ENCODE peak calls at places on chromosomes 12 and 14, in seven cellular contexts. F is SK-N-SH, W is HepG2, K is K562, Q is HCT116, P is H1, X is GM12878. B is an unnamed sample.

GRCh38 chr14:91246051-91246852 is 1.7 kb upstream of the GPR68 start:
- DNase-seq in F (no peak), W (no peak), K (no peak), Q (no peak), P (no peak), X (no peak), B (no peak)

GRCh38 chr12:44875417-44875953 is 630 bp downstream of the NELL2 start:
- DNase-seq in F (peak), W (no peak), K (no peak), Q (no peak), P (no peak), X (no peak), B (no peak)

GRCh38 chr12:124680863-124681778 is 113.7 kb upstream of the NCOR2 start:
- DNase-seq in F (peak), W (peak), K (peak), Q (peak), P (peak), X (peak), B (no peak)

GRCh38 chr14:22500525-22500924 is 88.5 kb downstream of the DAD1 start:
- DNase-seq in F (no peak), W (no peak), K (no peak), Q (no peak), P (no peak), X (no peak), B (no peak)

GRCh38 chr12:119308743-119309456 is 25.6 kb upstream of the CCDC60 start:
- DNase-seq in F (no peak), W (no peak), K (no peak), Q (no peak), P (no peak), X (no peak), B (no peak)

GRCh38 chr12:96073346-96074336 is 38.3 kb upstream of the LTA4H start:
- DNase-seq in F (no peak), W (no peak), K (no peak), Q (no peak), P (no peak), X (no peak), B (peak)

GRCh38 chr12:20436367-20436766 is 68.0 kb downstream of the PDE3A start:
- DNase-seq in F (no peak), W (no peak), K (no peak), Q (no peak), P (no peak), X (no peak), B (no peak)

GRCh38 chr14:87615822-87616679 is 376.9 kb downstream of the GALC start:
- DNase-seq in F (peak), W (peak), K (peak), Q (peak), P (peak), X (no peak), B (peak)

GRCh38 chr14:61477845-61478438 is 156.6 kb downstream of the PRKCH start:
- DNase-seq in F (no peak), W (no peak), K (no peak), Q (peak), P (no peak), X (no peak), B (no peak)

GRCh38 chr14:52609445-52610044 is 56.9 kb downstream of the GPR137C start:
- DNase-seq in F (no peak), W (peak), K (peak), Q (no peak), P (no peak), X (no peak), B (no peak)

GRCh38 chr14:35986219-35986573 is 160.1 kb downstream of the BRMS1L start:
- DNase-seq in F (no peak), W (no peak), K (no peak), Q (no peak), P (no peak), X (peak), B (no peak)

GRCh38 chr14:23694085-23694975 is 58.2 kb downstream of the DHRS2 start:
- DNase-seq in F (no peak), W (peak), K (no peak), Q (peak), P (no peak), X (no peak), B (peak)

GRCh38 chr12:98416845-98417244 is 98.5 kb upstream of the TMPO start:
- DNase-seq in F (peak), W (no peak), K (peak), Q (no peak), P (no peak), X (no peak), B (peak)

GRCh38 chr14:88191605-88192004 is 131.5 kb downstream of the KCNK10 start:
- DNase-seq in F (no peak), W (no peak), K (no peak), Q (no peak), P (no peak), X (no peak), B (no peak)

GRCh38 chr12:105100998-105101397 is 6.5 kb upstream of the WASHC4 start:
- DNase-seq in F (no peak), W (no peak), K (no peak), Q (no peak), P (no peak), X (no peak), B (no peak)

GRCh38 chr14:36502558-36503508 is 17.2 kb downstream of the NKX2-1 start:
- DNase-seq in F (no peak), W (no peak), K (no peak), Q (no peak), P (no peak), X (no peak), B (no peak)

GRCh38 chr14:45526715-45527549 is 273.9 kb upstream of the MIS18BP1 start:
- DNase-seq in F (peak), W (peak), K (peak), Q (peak), P (peak), X (peak), B (peak)

GRCh38 chr12:89899651-89900050 is 191.0 kb upstream of the ATP2B1 start:
- DNase-seq in F (no peak), W (no peak), K (no peak), Q (no peak), P (no peak), X (no peak), B (no peak)

GRCh38 chr12:57929092-57929830 is 12.1 kb upstream of the ATP23 start:
- DNase-seq in F (no peak), W (no peak), K (no peak), Q (no peak), P (no peak), X (no peak), B (no peak)

GRCh38 chr14:72454388-72454787 is 439.5 kb downstream of the DPF3 start:
- DNase-seq in F (no peak), W (no peak), K (no peak), Q (no peak), P (no peak), X (no peak), B (no peak)

GRCh38 chr12:64890873-64891468 is 66.5 kb downstream of the TBC1D30 start:
- DNase-seq in F (peak), W (peak), K (peak), Q (peak), P (no peak), X (no peak), B (peak)

GRCh38 chr12:132414634-132415340 is 75.2 kb upstream of the FBRSL1 start:
- DNase-seq in F (peak), W (peak), K (peak), Q (peak), P (no peak), X (no peak), B (peak)

GRCh38 chr14:80678436-80678835 is 263.1 kb downstream of the CEP128 start:
- DNase-seq in F (no peak), W (no peak), K (no peak), Q (no peak), P (peak), X (no peak), B (no peak)

GRCh38 chr14:80679273-80679672 is 262.3 kb downstream of the CEP128 start:
- DNase-seq in F (no peak), W (no peak), K (no peak), Q (no peak), P (no peak), X (no peak), B (no peak)

GRCh38 chr14:80681651-80682050 is 259.9 kb downstream of the CEP128 start:
- DNase-seq in F (no peak), W (no peak), K (no peak), Q (no peak), P (no peak), X (no peak), B (no peak)
- TF ChIP-seq JUND in F (no peak), W (no peak), K (no peak), Q (no peak), P (no peak), X (no peak), B (no peak)

DNA sequence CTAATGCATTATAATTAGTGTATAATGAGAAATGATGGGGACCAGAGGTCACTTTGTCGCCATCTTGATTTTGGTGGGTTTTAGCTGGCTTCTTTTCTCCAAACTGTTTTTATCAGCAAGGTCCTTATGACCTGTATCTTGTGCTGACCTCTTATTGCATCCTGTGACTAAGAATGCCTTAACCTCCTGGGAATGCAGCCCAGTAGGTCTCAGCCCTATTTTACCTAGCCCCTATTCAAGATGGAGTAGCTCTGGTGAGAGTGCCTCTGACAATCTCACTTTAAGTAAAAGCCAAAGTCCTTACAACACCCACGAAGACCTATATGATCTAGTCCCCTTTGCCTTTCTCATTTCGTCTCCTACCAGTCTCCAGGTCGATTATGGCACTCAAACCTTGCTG is 28.3 kb upstream of the STRAP start:
- DNase-seq in F (no peak), W (no peak), K (no peak), Q (no peak), P (no peak), X (no peak), B (no peak)
- TF ChIP-seq JUND in F (no peak), W (no peak), K (no peak), Q (no peak), P (no peak), X (no peak), B (no peak)

DNA sequence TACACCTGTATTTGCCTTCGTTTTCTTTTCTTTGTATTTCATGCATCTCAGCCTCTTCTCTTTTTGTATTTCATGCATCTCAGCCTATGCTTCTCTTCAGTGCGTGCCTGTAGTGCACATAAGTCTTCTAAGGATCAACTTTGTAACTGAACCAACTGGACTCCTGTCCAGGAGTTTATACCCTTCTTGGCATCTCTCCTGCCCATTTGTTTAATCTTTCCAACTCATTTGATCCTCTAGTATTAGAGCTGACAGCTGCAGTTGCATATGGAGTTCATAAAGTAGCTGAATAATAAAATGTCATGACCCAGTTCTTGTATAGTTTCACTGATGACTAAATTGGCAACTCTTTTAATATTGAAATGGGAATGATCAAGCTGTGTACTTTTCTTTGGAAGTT is 89.7 kb downstream of the FGD4 start:
- DNase-seq in F (no peak), W (no peak), K (no peak), Q (no peak), P (no peak), X (no peak), B (no peak)
- TF ChIP-seq JUND in F (no peak), W (no peak), K (no peak), Q (no peak), P (no peak), X (no peak), B (no peak)

GRCh38 chr14:102777711-102778615 is 714 bp downstream of the TRAF3 start:
- DNase-seq in F (peak), W (no peak), K (peak), Q (no peak), P (no peak), X (no peak), B (peak)
- TF ChIP-seq JUND in F (no peak), W (no peak), K (no peak), Q (no peak), P (no peak), X (no peak), B (no peak)

GRCh38 chr12:50788562-50788961 is 24.7 kb downstream of the ATF1 start:
- DNase-seq in F (no peak), W (peak), K (no peak), Q (no peak), P (no peak), X (no peak), B (no peak)
- TF ChIP-seq JUND in F (no peak), W (no peak), K (no peak), Q (no peak), P (no peak), X (no peak), B (no peak)

GRCh38 chr12:66623455-66623854 is 55.4 kb downstream of the GRIP1 start:
- DNase-seq in F (no peak), W (no peak), K (no peak), Q (no peak), P (no peak), X (no peak), B (no peak)

GRCh38 chr12:66624806-66625205 is 54.1 kb downstream of the GRIP1 start:
- DNase-seq in F (no peak), W (no peak), K (no peak), Q (no peak), P (no peak), X (no peak), B (no peak)

GRCh38 chr12:66627270-66627987 is 51.4 kb downstream of the GRIP1 start:
- DNase-seq in F (no peak), W (no peak), K (no peak), Q (no peak), P (no peak), X (no peak), B (no peak)

GRCh38 chr12:66629138-66629880 is 49.6 kb downstream of the GRIP1 start:
- DNase-seq in F (no peak), W (peak), K (no peak), Q (no peak), P (no peak), X (no peak), B (no peak)

GRCh38 chr12:66627988-66628317 is 50.9 kb downstream of the GRIP1 start:
- DNase-seq in F (no peak), W (no peak), K (no peak), Q (no peak), P (no peak), X (no peak), B (no peak)
- TF ChIP-seq JUND in F (no peak), W (no peak), K (no peak), Q (no peak), P (no peak), X (no peak), B (no peak)

GRCh38 chr12:1769809-1770494 is 50.4 kb upstream of the LRTM2 start:
- DNase-seq in F (no peak), W (peak), K (no peak), Q (no peak), P (no peak), X (no peak), B (no peak)
- TF ChIP-seq JUND in F (no peak), W (no peak), K (no peak), Q (no peak), P (no peak), X (no peak), B (no peak)

GRCh38 chr12:24280085-24280842 is 330.8 kb upstream of the SOX5 start:
- DNase-seq in F (no peak), W (peak), K (no peak), Q (no peak), P (no peak), X (no peak), B (no peak)

DNA sequence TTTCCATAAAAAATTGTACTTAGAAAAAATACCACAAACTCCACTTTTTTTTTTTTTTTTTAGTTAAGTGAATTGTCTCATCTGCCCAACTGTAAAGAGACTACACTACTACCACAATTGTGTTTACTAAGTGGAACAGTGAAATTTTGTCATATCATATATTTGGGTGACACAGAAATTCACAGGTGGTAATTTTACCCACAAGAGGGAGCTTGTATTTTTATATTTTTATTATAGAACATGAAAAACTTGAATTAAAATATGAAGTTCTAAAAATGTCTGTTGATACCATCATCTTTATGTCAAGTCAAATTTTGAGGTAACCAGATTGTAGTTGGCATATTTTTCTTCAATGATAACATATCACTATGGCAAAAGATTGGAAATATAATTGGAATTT is 329.4 kb upstream of the SOX5 start:
- DNase-seq in F (no peak), W (no peak), K (no peak), Q (no peak), P (no peak), X (no peak), B (no peak)
- TF ChIP-seq JUND in F (no peak), W (no peak), K (no peak), Q (no peak), P (no peak), X (no peak), B (no peak)

B was measured in T47D.